ENCODE peak calls at places on chromosome X, in seven cellular contexts. One of them, this sample, is unnamed.

GRCh38 chrX:140034916-140035315 is 69.6 kb upstream of the CXorf66 start:
- DNase-seq in A549: peak; percentile 6
- DNase-seq in GM20000: no peak
- DNase-seq in HepG2: no peak
- DNase-seq in iris pigment epithelial cell: no peak
- DNase-seq in H4: peak; percentile 7
- DNase-seq in HS-5: no peak
- DNase-seq in this sample: peak; percentile 27

GRCh38 chrX:56309881-56310280 is 77.7 kb downstream of the KLF8 start:
- DNase-seq in A549: no peak
- DNase-seq in GM20000: no peak
- DNase-seq in HepG2: no peak
- DNase-seq in iris pigment epithelial cell: no peak
- DNase-seq in H4: no peak
- DNase-seq in HS-5: no peak
- DNase-seq in this sample: no peak

GRCh38 chrX:140766024-140766611 is 56.6 kb downstream of the LINC00632 start:
- DNase-seq in A549: peak; percentile 68
- DNase-seq in GM20000: peak; percentile 25
- DNase-seq in HepG2: peak; percentile 27
- DNase-seq in iris pigment epithelial cell: peak; percentile 56
- DNase-seq in H4: peak; percentile 11
- DNase-seq in HS-5: no peak
- DNase-seq in this sample: peak; percentile 37

GRCh38 chrX:3192835-3193234 is 151.6 kb downstream of the ARSF start:
- DNase-seq in A549: no peak
- DNase-seq in GM20000: no peak
- DNase-seq in HepG2: no peak
- DNase-seq in iris pigment epithelial cell: no peak
- DNase-seq in H4: no peak
- DNase-seq in HS-5: no peak
- DNase-seq in this sample: no peak

GRCh38 chrX:46235778-46236177 is 309.4 kb downstream of the ZNF674 start:
- DNase-seq in A549: no peak
- DNase-seq in GM20000: no peak
- DNase-seq in HepG2: no peak
- DNase-seq in iris pigment epithelial cell: no peak
- DNase-seq in H4: no peak
- DNase-seq in HS-5: no peak
- DNase-seq in this sample: no peak

GRCh38 chrX:39595977-39596376 is 501.8 kb downstream of the BCOR start:
- DNase-seq in A549: no peak
- DNase-seq in GM20000: no peak
- DNase-seq in HepG2: no peak
- DNase-seq in iris pigment epithelial cell: no peak
- DNase-seq in H4: no peak
- DNase-seq in HS-5: no peak
- DNase-seq in this sample: no peak

GRCh38 chrX:131763674-131764073 is 219.8 kb downstream of the OR13H1 start:
- DNase-seq in A549: peak; percentile 94
- DNase-seq in GM20000: no peak
- DNase-seq in HepG2: no peak
- DNase-seq in iris pigment epithelial cell: peak; percentile 30
- DNase-seq in H4: peak; percentile 42
- DNase-seq in HS-5: no peak
- DNase-seq in this sample: peak; percentile 36

GRCh38 chrX:9788908-9789307 is 2.7 kb downstream of the SHROOM2 start:
- DNase-seq in A549: peak; percentile 61
- DNase-seq in GM20000: no peak
- DNase-seq in HepG2: peak; percentile 76
- DNase-seq in iris pigment epithelial cell: peak; percentile 27
- DNase-seq in H4: peak; percentile 39
- DNase-seq in HS-5: no peak
- DNase-seq in this sample: no peak

GRCh38 chrX:51802917-51803688 is 59.9 kb downstream of the GSPT2 start:
- DNase-seq in A549: peak; percentile 86
- DNase-seq in GM20000: peak; percentile 44
- DNase-seq in HepG2: peak; percentile 1
- DNase-seq in iris pigment epithelial cell: peak; percentile 59
- DNase-seq in H4: peak; percentile 79
- DNase-seq in HS-5: peak; percentile 16
- DNase-seq in this sample: peak; percentile 37

GRCh38 chrX:104284407-104285000 is 29.8 kb upstream of the ESX1 start:
- DNase-seq in A549: no peak
- DNase-seq in GM20000: no peak
- DNase-seq in HepG2: no peak
- DNase-seq in iris pigment epithelial cell: no peak
- DNase-seq in H4: no peak
- DNase-seq in HS-5: no peak
- DNase-seq in this sample: no peak

GRCh38 chrX:18012974-18013373 is 151.9 kb upstream of the RAI2 start:
- DNase-seq in A549: no peak
- DNase-seq in GM20000: no peak
- DNase-seq in HepG2: no peak
- DNase-seq in iris pigment epithelial cell: no peak
- DNase-seq in H4: no peak
- DNase-seq in HS-5: no peak
- DNase-seq in this sample: no peak

GRCh38 chrX:39819921-39820849 is 277.6 kb downstream of the BCOR start:
- DNase-seq in A549: no peak
- DNase-seq in GM20000: no peak
- DNase-seq in HepG2: no peak
- DNase-seq in iris pigment epithelial cell: peak; percentile 15
- DNase-seq in H4: no peak
- DNase-seq in HS-5: no peak
- DNase-seq in this sample: no peak

GRCh38 chrX:8731579-8732395 is at the start of gene ANOS1:
- DNase-seq in A549: peak; percentile 13
- DNase-seq in GM20000: no peak
- DNase-seq in HepG2: no peak
- DNase-seq in iris pigment epithelial cell: no peak
- DNase-seq in H4: peak; percentile 25
- DNase-seq in HS-5: no peak
- DNase-seq in this sample: no peak

GRCh38 chrX:19225906-19226305 is 103.6 kb upstream of the ADGRG2 start:
- DNase-seq in A549: peak; percentile 69
- DNase-seq in GM20000: peak; percentile 15
- DNase-seq in HepG2: no peak
- DNase-seq in iris pigment epithelial cell: no peak
- DNase-seq in H4: peak; percentile 30
- DNase-seq in HS-5: no peak
- DNase-seq in this sample: peak; percentile 31

GRCh38 chrX:133859860-133860259 is 125.5 kb downstream of the GPC3 start:
- DNase-seq in A549: no peak
- DNase-seq in GM20000: no peak
- DNase-seq in HepG2: no peak
- DNase-seq in iris pigment epithelial cell: peak; percentile 78
- DNase-seq in H4: no peak
- DNase-seq in HS-5: no peak
- DNase-seq in this sample: no peak

GRCh38 chrX:29746326-29746725 is 469.0 kb upstream of the MAGEB2 start:
- DNase-seq in A549: no peak
- DNase-seq in GM20000: no peak
- DNase-seq in HepG2: no peak
- DNase-seq in iris pigment epithelial cell: peak; percentile 59
- DNase-seq in H4: no peak
- DNase-seq in HS-5: no peak
- DNase-seq in this sample: no peak

GRCh38 chrX:74293343-74293946 is 10.5 kb upstream of the ZCCHC13 start:
- DNase-seq in A549: peak; percentile 84
- DNase-seq in GM20000: peak; percentile 66
- DNase-seq in HepG2: peak; percentile 52
- DNase-seq in iris pigment epithelial cell: peak; percentile 69
- DNase-seq in H4: peak; percentile 78
- DNase-seq in HS-5: no peak
- DNase-seq in this sample: peak; percentile 56

GRCh38 chrX:56978172-56978571 is 17.2 kb downstream of the SPIN3 start:
- DNase-seq in A549: peak; percentile 46
- DNase-seq in GM20000: peak; percentile 33
- DNase-seq in HepG2: peak; percentile 14
- DNase-seq in iris pigment epithelial cell: peak; percentile 43
- DNase-seq in H4: peak; percentile 41
- DNase-seq in HS-5: no peak
- DNase-seq in this sample: peak; percentile 41

GRCh38 chrX:40096395-40097091 is 1.2 kb downstream of the BCOR start:
- DNase-seq in A549: no peak
- DNase-seq in GM20000: peak; percentile 63
- DNase-seq in HepG2: no peak
- DNase-seq in iris pigment epithelial cell: peak; percentile 62
- DNase-seq in H4: peak; percentile 25
- DNase-seq in HS-5: no peak
- DNase-seq in this sample: peak; percentile 65

GRCh38 chrX:40298569-40298968 is 200.8 kb upstream of the BCOR start:
- DNase-seq in A549: no peak
- DNase-seq in GM20000: no peak
- DNase-seq in HepG2: no peak
- DNase-seq in iris pigment epithelial cell: no peak
- DNase-seq in H4: no peak
- DNase-seq in HS-5: no peak
- DNase-seq in this sample: no peak

GRCh38 chrX:107429090-107429489 is 20.4 kb upstream of the FRMPD3 start:
- DNase-seq in A549: peak; percentile 61
- DNase-seq in GM20000: no peak
- DNase-seq in HepG2: peak; percentile 15
- DNase-seq in iris pigment epithelial cell: peak; percentile 14
- DNase-seq in H4: peak; percentile 25
- DNase-seq in HS-5: no peak
- DNase-seq in this sample: no peak

GRCh38 chrX:2316534-2316933 is 184.2 kb downstream of the DHRSX start:
- DNase-seq in A549: no peak
- DNase-seq in GM20000: no peak
- DNase-seq in HepG2: peak; percentile 10
- DNase-seq in iris pigment epithelial cell: peak; percentile 10
- DNase-seq in H4: no peak
- DNase-seq in HS-5: no peak
- DNase-seq in this sample: no peak

GRCh38 chrX:84760560-84760959 is 243.1 kb upstream of the APOOL start:
- DNase-seq in A549: no peak
- DNase-seq in GM20000: no peak
- DNase-seq in HepG2: no peak
- DNase-seq in iris pigment epithelial cell: no peak
- DNase-seq in H4: no peak
- DNase-seq in HS-5: no peak
- DNase-seq in this sample: no peak

GRCh38 chrX:113644426-113644825 is 803.8 kb upstream of the AMOT start:
- DNase-seq in A549: no peak
- DNase-seq in GM20000: no peak
- DNase-seq in HepG2: no peak
- DNase-seq in iris pigment epithelial cell: no peak
- DNase-seq in H4: no peak
- DNase-seq in HS-5: peak; percentile 34
- DNase-seq in this sample: no peak

GRCh38 chrX:45903781-45904201 is 641.4 kb downstream of the ZNF674 start:
- DNase-seq in A549: no peak
- DNase-seq in GM20000: no peak
- DNase-seq in HepG2: no peak
- DNase-seq in iris pigment epithelial cell: no peak
- DNase-seq in H4: no peak
- DNase-seq in HS-5: no peak
- DNase-seq in this sample: no peak

GRCh38 chrX:120672389-120672788 is 42.5 kb upstream of the C1GALT1C1 start:
- DNase-seq in A549: peak; percentile 86
- DNase-seq in GM20000: no peak
- DNase-seq in HepG2: peak; percentile 18
- DNase-seq in iris pigment epithelial cell: peak; percentile 97
- DNase-seq in H4: peak; percentile 73
- DNase-seq in HS-5: peak; percentile 20
- DNase-seq in this sample: no peak

GRCh38 chrX:56813318-56813837 is 84.3 kb downstream of the NBDY start:
- DNase-seq in A549: no peak
- DNase-seq in GM20000: no peak
- DNase-seq in HepG2: no peak
- DNase-seq in iris pigment epithelial cell: peak; percentile 80
- DNase-seq in H4: peak; percentile 78
- DNase-seq in HS-5: peak; percentile 43
- DNase-seq in this sample: peak; percentile 5

GRCh38 chrX:139945075-139945474 is 12.2 kb upstream of the ATP11C start:
- DNase-seq in A549: no peak
- DNase-seq in GM20000: no peak
- DNase-seq in HepG2: no peak
- DNase-seq in iris pigment epithelial cell: no peak
- DNase-seq in H4: no peak
- DNase-seq in HS-5: no peak
- DNase-seq in this sample: no peak

GRCh38 chrX:69285881-69286545 is 120.8 kb upstream of the PJA1 start:
- DNase-seq in A549: peak; percentile 21
- DNase-seq in GM20000: peak; percentile 63
- DNase-seq in HepG2: no peak
- DNase-seq in iris pigment epithelial cell: peak; percentile 8
- DNase-seq in H4: peak; percentile 29
- DNase-seq in HS-5: no peak
- DNase-seq in this sample: peak; percentile 79

GRCh38 chrX:107601759-107602158 is 26.6 kb upstream of the PRPS1 start:
- DNase-seq in A549: no peak
- DNase-seq in GM20000: no peak
- DNase-seq in HepG2: no peak
- DNase-seq in iris pigment epithelial cell: no peak
- DNase-seq in H4: no peak
- DNase-seq in HS-5: no peak
- DNase-seq in this sample: no peak

GRCh38 chrX:47181301-47181700 is 12.3 kb upstream of the UBA1 start:
- DNase-seq in A549: no peak
- DNase-seq in GM20000: no peak
- DNase-seq in HepG2: no peak
- DNase-seq in iris pigment epithelial cell: no peak
- DNase-seq in H4: no peak
- DNase-seq in HS-5: no peak
- DNase-seq in this sample: no peak

GRCh38 chrX:31708116-31708515 is 636.3 kb upstream of the FTHL17 start:
- DNase-seq in A549: no peak
- DNase-seq in GM20000: no peak
- DNase-seq in HepG2: no peak
- DNase-seq in iris pigment epithelial cell: no peak
- DNase-seq in H4: no peak
- DNase-seq in HS-5: no peak
- DNase-seq in this sample: no peak

GRCh38 chrX:139759637-139760036 is 51.7 kb upstream of the MCF2 start:
- DNase-seq in A549: peak; percentile 24
- DNase-seq in GM20000: no peak
- DNase-seq in HepG2: no peak
- DNase-seq in iris pigment epithelial cell: peak; percentile 50
- DNase-seq in H4: no peak
- DNase-seq in HS-5: no peak
- DNase-seq in this sample: no peak

GRCh38 chrX:17405225-17405969 is 30.4 kb downstream of the NHS start:
- DNase-seq in A549: peak; percentile 76
- DNase-seq in GM20000: no peak
- DNase-seq in HepG2: peak; percentile 1
- DNase-seq in iris pigment epithelial cell: peak; percentile 24
- DNase-seq in H4: peak; percentile 16
- DNase-seq in HS-5: peak; percentile 53
- DNase-seq in this sample: no peak

GRCh38 chrX:72086995-72087394 is 44.7 kb downstream of the RTL5 start:
- DNase-seq in A549: no peak
- DNase-seq in GM20000: no peak
- DNase-seq in HepG2: no peak
- DNase-seq in iris pigment epithelial cell: no peak
- DNase-seq in H4: no peak
- DNase-seq in HS-5: no peak
- DNase-seq in this sample: no peak

GRCh38 chrX:51456246-51456645 is 40.1 kb downstream of the NUDT11 start:
- DNase-seq in A549: no peak
- DNase-seq in GM20000: no peak
- DNase-seq in HepG2: no peak
- DNase-seq in iris pigment epithelial cell: no peak
- DNase-seq in H4: no peak
- DNase-seq in HS-5: no peak
- DNase-seq in this sample: no peak

GRCh38 chrX:124127496-124127895 is 166.0 kb downstream of the STAG2 start:
- DNase-seq in A549: peak; percentile 24
- DNase-seq in GM20000: no peak
- DNase-seq in HepG2: no peak
- DNase-seq in iris pigment epithelial cell: no peak
- DNase-seq in H4: no peak
- DNase-seq in HS-5: no peak
- DNase-seq in this sample: no peak

GRCh38 chrX:33725556-33726232 is 406.4 kb downstream of the FAM47A start:
- DNase-seq in A549: peak; percentile 7
- DNase-seq in GM20000: no peak
- DNase-seq in HepG2: no peak
- DNase-seq in iris pigment epithelial cell: peak; percentile 54
- DNase-seq in H4: peak; percentile 85
- DNase-seq in HS-5: no peak
- DNase-seq in this sample: no peak

This sample was measured in GM13977.